ENCODE peak calls at places on chromosomes 11 and 22, in nine cellular contexts. B is fibroblast of pulmonary artery, Q is epithelial cell of esophagus, A is IMR-90, R is tibial nerve, F is left ventricle myocardium inferior, I is GM23338, N is fibroblast of lung, K is esophagus muscularis mucosa. S is an unnamed sample.

GRCh38 chr11:61885784-61886580 is 5.4 kb downstream of the FADS3 start:
- DNase-seq in A (no peak), I (no peak), N (no peak), Q (no peak), F (no peak), B (no peak), R (no peak), K (no peak), S (no peak)

GRCh38 chr11:4202749-4203148 is 108.2 kb downstream of the RRM1 start:
- DNase-seq in B (no peak), N (no peak), A (no peak), I (no peak), Q (no peak), R (no peak), F (no peak), K (no peak), S (no peak)

GRCh38 chr11:57903441-57904123 is 120.1 kb upstream of the OR9Q1 start:
- DNase-seq in F (no peak), A (peak), B (no peak), R (no peak), Q (peak), I (no peak), N (peak), K (peak), S (no peak)

GRCh38 chr22:24285245-24285644 is 14.6 kb downstream of the SPECC1L start:
- DNase-seq in B (no peak), Q (no peak), R (no peak), K (no peak), A (peak), I (no peak), F (no peak), N (peak), S (no peak)

GRCh38 chr22:38230108-38230825 is 28.5 kb downstream of the MAFF start:
- DNase-seq in Q (peak), R (no peak), B (peak), I (peak), N (no peak), K (no peak), F (peak), A (no peak), S (peak)

GRCh38 chr11:102422817-102423725 is 29.5 kb downstream of the TMEM123 start:
- DNase-seq in B (no peak), K (no peak), F (no peak), Q (no peak), I (no peak), A (no peak), N (no peak), R (no peak), S (no peak)

GRCh38 chr11:133980665-133981064 is 23.9 kb upstream of the IGSF9B start:
- DNase-seq in Q (no peak), A (no peak), R (no peak), F (no peak), K (no peak), I (no peak), N (no peak), B (no peak), S (no peak)

GRCh38 chr11:25758145-25758661 is 573.7 kb upstream of the ANO3 start:
- DNase-seq in Q (no peak), A (no peak), N (peak), R (no peak), I (no peak), K (no peak), F (no peak), B (no peak), S (no peak)

GRCh38 chr11:8566613-8567210 is 27.3 kb downstream of the STK33 start:
- DNase-seq in R (no peak), B (peak), Q (peak), N (peak), F (no peak), I (peak), A (peak), K (no peak), S (peak)

GRCh38 chr11:111975076-111975806 is 38.1 kb downstream of the DIXDC1 start:
- DNase-seq in F (no peak), I (no peak), N (no peak), K (no peak), Q (no peak), A (no peak), R (no peak), B (no peak), S (no peak)

DNA sequence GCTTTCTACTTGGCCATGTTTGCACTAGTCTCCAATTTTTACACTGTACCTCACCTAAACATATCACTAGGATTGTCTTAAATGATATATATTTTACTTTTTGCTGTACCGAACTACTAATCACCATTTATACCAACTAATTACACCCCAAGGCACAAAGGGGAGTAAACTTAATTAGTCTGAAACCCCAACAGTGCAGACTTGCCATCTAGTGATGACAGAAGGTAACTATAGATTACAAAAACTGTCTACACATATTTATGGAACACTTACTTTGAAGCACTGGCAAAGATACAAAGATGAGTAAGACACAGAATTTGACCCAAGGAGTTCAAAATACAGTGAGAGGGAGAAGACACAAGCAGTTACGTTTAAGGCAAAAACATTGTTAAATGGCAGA is 139.7 kb downstream of the CNTN5 start:
- DNase-seq in B (no peak), F (no peak), N (no peak), I (no peak), R (no peak), Q (no peak), K (no peak), A (no peak), S (no peak)
- TF ChIP-seq CTCF in B (no peak), F (no peak), N (no peak), I (no peak), R (no peak), Q (no peak), K (no peak), A (no peak), S (no peak)

GRCh38 chr11:122205036-122205435 is 89.0 kb upstream of the BLID start:
- DNase-seq in K (no peak), A (no peak), F (no peak), R (no peak), I (no peak), B (no peak), Q (peak), N (peak), S (no peak)

GRCh38 chr11:122202161-122202950 is 86.3 kb upstream of the BLID start:
- DNase-seq in B (peak), I (peak), R (peak), F (no peak), Q (peak), A (peak), N (peak), K (peak), S (peak)

GRCh38 chr11:122201126-122201525 is 85.1 kb upstream of the BLID start:
- DNase-seq in R (no peak), I (no peak), N (no peak), Q (no peak), K (peak), A (no peak), B (no peak), F (no peak), S (no peak)

GRCh38 chr11:122202951-122203456 is 87.0 kb upstream of the BLID start:
- DNase-seq in R (peak), K (peak), F (peak), Q (peak), B (peak), A (peak), N (peak), I (peak), S (peak)

GRCh38 chr11:122204206-122204605 is 88.2 kb upstream of the BLID start:
- DNase-seq in N (peak), R (no peak), Q (no peak), A (no peak), B (no peak), K (no peak), I (no peak), F (no peak), S (no peak)
- H3K4me3 ChIP-seq in N (no peak), R (no peak), Q (no peak), A (no peak), B (no peak), K (no peak), I (no peak), F (no peak), S (no peak)

GRCh38 chr11:132353255-132353654 is 982.8 kb downstream of the NTM start:
- DNase-seq in F (no peak), A (no peak), Q (no peak), N (no peak), R (no peak), K (peak), B (no peak), I (no peak), S (no peak)

GRCh38 chr11:132361011-132361550 is 990.7 kb downstream of the NTM start:
- DNase-seq in F (no peak), K (peak), R (no peak), B (no peak), I (no peak), Q (no peak), A (no peak), N (no peak), S (no peak)

GRCh38 chr11:132357811-132358572 is 987.6 kb downstream of the NTM start:
- DNase-seq in Q (no peak), F (no peak), A (no peak), N (no peak), R (no peak), K (no peak), B (no peak), I (no peak), S (no peak)

DNA sequence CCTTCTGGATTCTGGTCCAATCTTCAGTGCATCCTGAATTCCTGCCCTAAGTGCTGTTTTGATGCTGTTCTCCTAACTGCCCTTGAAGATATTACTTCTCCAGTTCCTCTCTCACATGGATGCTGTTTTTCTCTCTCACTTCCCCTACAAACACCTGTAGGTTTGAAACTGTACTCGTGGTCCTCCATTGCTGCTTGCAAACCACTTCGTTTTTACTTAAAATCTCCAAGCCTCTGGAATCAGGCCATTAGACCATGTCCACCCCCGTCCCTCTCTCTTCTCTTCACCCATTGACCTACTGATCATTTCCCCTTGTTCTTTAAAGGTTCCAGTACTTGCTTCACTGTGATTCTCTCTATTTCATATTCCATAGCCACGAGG is 988.1 kb downstream of the NTM start:
- DNase-seq in I (no peak), A (no peak), N (no peak), K (peak), B (no peak), F (no peak), R (no peak), Q (no peak), S (no peak)
- TF ChIP-seq CTCF in I (no peak), A (no peak), N (no peak), K (no peak), B (no peak), F (no peak), R (no peak), Q (no peak), S (no peak)

GRCh38 chr22:43207849-43208702 is 21.1 kb upstream of the TTLL12 start:
- DNase-seq in I (no peak), N (no peak), F (no peak), R (no peak), K (no peak), Q (peak), B (no peak), A (no peak), S (no peak)
- H3K4me3 ChIP-seq in I (no peak), N (no peak), F (no peak), R (no peak), K (no peak), Q (no peak), B (no peak), A (no peak), S (no peak)

DNA sequence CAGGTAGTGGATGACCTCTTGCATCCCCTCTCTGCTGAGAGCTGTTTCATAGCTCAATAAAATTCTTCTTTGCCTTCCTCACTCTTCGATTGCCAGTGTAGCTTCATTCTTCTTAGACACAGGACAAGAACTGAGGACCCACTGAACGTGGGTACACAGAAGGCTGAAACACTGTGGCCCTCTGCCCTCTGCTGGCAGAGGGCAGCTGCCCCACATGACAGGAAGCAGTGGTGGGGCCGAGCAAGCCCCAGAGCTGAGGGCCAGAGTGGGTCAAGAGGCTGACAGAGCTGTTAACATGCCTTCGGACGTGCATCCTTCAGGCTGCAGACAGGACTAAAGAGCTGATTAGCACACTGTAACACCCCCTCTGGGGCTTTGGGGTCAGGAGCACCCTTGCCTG is 15.6 kb downstream of the SMC1B start:
- DNase-seq in F (no peak), B (no peak), K (no peak), A (no peak), Q (no peak), R (no peak), I (no peak), N (no peak), S (no peak)
- TF ChIP-seq CTCF in F (peak), B (no peak), K (no peak), A (no peak), Q (no peak), R (no peak), I (no peak), N (no peak), S (no peak)

DNA sequence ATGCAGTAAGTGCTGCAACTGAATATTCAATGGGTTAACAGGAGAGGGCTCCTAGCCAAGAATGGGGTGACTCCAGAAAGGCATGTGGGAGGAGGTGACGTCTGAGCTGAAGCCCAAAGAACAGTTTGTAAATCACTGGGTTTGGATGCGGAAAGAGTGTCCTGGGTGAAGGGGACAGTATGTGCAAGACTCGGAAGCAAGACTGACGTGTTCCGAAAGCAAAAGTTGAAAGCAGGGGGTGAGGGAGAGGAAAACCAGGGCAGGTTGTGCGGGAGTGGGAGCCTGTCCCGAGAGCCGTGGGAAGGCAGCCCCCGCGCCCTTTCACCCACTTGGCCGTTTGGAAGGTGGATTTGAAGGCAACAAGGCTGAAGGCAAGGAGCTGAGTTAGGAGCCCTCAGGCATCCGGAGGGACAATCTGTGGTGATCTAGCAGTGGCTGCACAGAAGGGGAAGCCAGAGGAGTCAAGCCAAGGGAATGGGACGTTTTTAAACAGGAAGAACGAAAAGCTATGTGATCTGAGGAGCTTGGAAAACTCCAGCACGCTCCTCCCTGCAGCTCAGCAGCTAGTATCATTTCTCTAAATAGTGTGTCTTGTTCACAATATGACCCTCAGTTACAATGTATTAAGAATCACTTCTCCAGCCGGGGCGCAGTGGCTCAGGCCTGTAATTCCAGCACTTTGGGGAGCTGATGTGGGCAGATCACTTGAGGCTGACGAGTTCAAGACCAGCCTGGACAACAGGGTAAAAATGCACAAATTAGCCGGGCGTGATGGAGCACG is 7.7 kb downstream of the SLC25A18 start:
- DNase-seq in B (peak), R (peak), I (no peak), F (peak), N (peak), Q (peak), A (peak), K (peak), S (peak)
- H3K4me3 ChIP-seq in B (peak), R (peak), I (no peak), F (peak), N (peak), Q (peak), A (peak), K (peak), S (peak)

S was measured in cardiac fibroblast.